ENCODE peak calls at places on chromosomes 5 and 9, in seven cellular contexts. Q, E, G, B, P, Y and Z are unnamed samples.

GRCh38 chr5:168788107-168788506 is 208.9 kb upstream of the PANK3 start:
- DNase-seq in Q (no peak), E (no peak), G (no peak), B (no peak), P (no peak), Y (no peak), Z (no peak)

GRCh38 chr5:122138356-122138755 is 9.0 kb downstream of the ZNF474 start:
- DNase-seq in Q (no peak), E (no peak), G (no peak), B (no peak), P (no peak), Y (no peak), Z (no peak)

GRCh38 chr5:94395468-94395867 is 222.9 kb downstream of the KIAA0825 start:
- DNase-seq in Q (no peak), E (no peak), G (no peak), B (no peak), P (no peak), Y (no peak), Z (no peak)

GRCh38 chr5:146667633-146668032 is 151.6 kb upstream of the GPR151 start:
- DNase-seq in Q (no peak), E (peak; percentile 47), G (no peak), B (no peak), P (peak; percentile 20), Y (no peak), Z (peak; percentile 73)

GRCh38 chr9:108182950-108183381 is 672.8 kb downstream of the ACTL7B start:
- DNase-seq in Q (no peak), E (peak; percentile 55), G (no peak), B (no peak), P (peak; percentile 44), Y (no peak), Z (peak; percentile 37)

GRCh38 chr5:173689713-173690360 is 73.4 kb upstream of the BOD1 start:
- DNase-seq in Q (no peak), E (no peak), G (no peak), B (no peak), P (no peak), Y (no peak), Z (no peak)

GRCh38 chr9:116499986-116500871 is 186.9 kb upstream of the TRIM32 start:
- DNase-seq in Q (no peak), E (peak; percentile 71), G (no peak), B (no peak), P (peak; percentile 75), Y (peak; percentile 23), Z (peak; percentile 65)

GRCh38 chr5:101278011-101278687 is 375.1 kb upstream of the ST8SIA4 start:
- DNase-seq in Q (no peak), E (peak; percentile 0), G (no peak), B (no peak), P (peak; percentile 0), Y (no peak), Z (peak; percentile 84)

GRCh38 chr9:81308404-81308803 is 380.9 kb downstream of the TLE1 start:
- DNase-seq in Q (no peak), E (no peak), G (no peak), B (no peak), P (no peak), Y (no peak), Z (no peak)

GRCh38 chr5:36610629-36611028 is 4.2 kb downstream of the SLC1A3 start:
- DNase-seq in Q (no peak), E (no peak), G (no peak), B (no peak), P (no peak), Y (no peak), Z (no peak)

GRCh38 chr9:1115370-1115769 is 65.2 kb downstream of the DMRT2 start:
- DNase-seq in Q (no peak), E (no peak), G (no peak), B (no peak), P (no peak), Y (no peak), Z (no peak)

GRCh38 chr9:14189578-14189977 is 124.4 kb downstream of the NFIB start:
- DNase-seq in Q (no peak), E (no peak), G (no peak), B (no peak), P (no peak), Y (no peak), Z (no peak)

GRCh38 chr9:99966720-99967119 is 60.3 kb downstream of the STX17 start:
- DNase-seq in Q (no peak), E (peak; percentile 33), G (no peak), B (no peak), P (peak; percentile 22), Y (no peak), Z (peak; percentile 84)

GRCh38 chr9:132878695-132879064 is at the start of gene SPACA9:
- DNase-seq in Q (peak; percentile 89), E (peak; percentile 11), G (peak; percentile 42), B (peak; percentile 75), P (peak; percentile 55), Y (no peak), Z (peak; percentile 49)

GRCh38 chr9:35905912-35906679 is at the start of gene HRCT1:
- DNase-seq in Q (peak; percentile 96), E (peak; percentile 94), G (peak; percentile 39), B (peak; percentile 90), P (peak; percentile 97), Y (peak; percentile 88), Z (peak; percentile 97)

GRCh38 chr9:94108584-94108983 is 24.3 kb downstream of the PTPDC1 start:
- DNase-seq in Q (no peak), E (peak; percentile 18), G (no peak), B (no peak), P (peak; percentile 75), Y (no peak), Z (no peak)

GRCh38 chr9:122215663-122216062 is 13.1 kb downstream of the LHX6 start:
- DNase-seq in Q (no peak), E (no peak), G (no peak), B (no peak), P (no peak), Y (no peak), Z (no peak)

GRCh38 chr9:122214507-122214906 is 14.2 kb downstream of the LHX6 start:
- DNase-seq in Q (no peak), E (no peak), G (no peak), B (no peak), P (no peak), Y (no peak), Z (no peak)

GRCh38 chr9:122212473-122213004 is 16.2 kb downstream of the LHX6 start:
- DNase-seq in Q (peak; percentile 39), E (no peak), G (no peak), B (no peak), P (no peak), Y (no peak), Z (no peak)

GRCh38 chr9:122213102-122213588 is 15.6 kb downstream of the LHX6 start:
- DNase-seq in Q (peak; percentile 19), E (no peak), G (no peak), B (no peak), P (no peak), Y (no peak), Z (no peak)

DNA sequence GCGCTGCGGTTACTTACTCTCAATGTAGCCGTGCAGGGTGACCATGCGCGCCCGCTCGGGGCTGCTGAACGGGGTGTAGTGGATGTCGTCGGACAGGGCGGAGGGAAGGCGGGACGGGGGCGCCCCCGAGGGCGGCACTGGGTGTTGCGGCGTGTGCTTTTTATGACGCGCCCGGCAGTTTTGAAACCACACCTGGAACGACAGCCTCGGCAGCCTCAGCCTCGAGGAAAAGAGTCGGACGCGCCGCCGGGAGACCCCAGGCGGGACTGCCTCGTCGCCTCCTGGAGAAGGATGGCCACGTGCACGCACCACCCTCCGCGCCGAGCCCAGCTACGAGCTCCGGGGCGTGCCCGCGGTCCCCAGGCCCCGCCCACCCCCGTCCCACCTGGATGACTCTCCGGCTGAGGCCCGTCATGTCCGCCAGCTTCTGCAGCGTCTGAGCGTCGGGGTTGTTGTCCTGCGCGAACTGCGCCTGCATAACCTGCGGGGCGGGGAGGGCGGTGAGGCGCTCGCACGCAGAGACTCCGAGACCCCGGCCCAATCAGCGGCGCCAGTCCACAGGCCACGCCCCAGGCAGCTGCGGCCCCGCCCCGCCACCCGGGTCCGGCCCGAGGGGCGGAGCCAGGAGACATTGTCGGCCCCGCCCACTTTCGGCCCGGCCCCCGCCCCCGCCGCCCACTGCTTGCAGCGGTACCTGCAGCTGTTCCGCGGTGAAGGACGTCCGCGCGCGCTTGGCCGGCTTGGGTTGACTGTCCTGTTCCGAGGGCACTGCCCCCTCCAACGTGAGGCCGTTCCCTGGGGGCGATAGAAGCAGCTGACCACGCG is 15.0 kb downstream of the LHX6 start:
- DNase-seq in Q (peak; percentile 47), E (no peak), G (no peak), B (no peak), P (no peak), Y (no peak), Z (peak; percentile 87)
- H3K4me3 ChIP-seq in Q (peak overlapping the region; percentile 36), E (peak overlapping the region; percentile 36), G (peak overlapping the region; percentile 21), B (no peak overlapping the region), P (peak overlapping the region; percentile 27), Y (peak overlapping the region; percentile 45), Z (peak overlapping the region; percentile 34)

GRCh38 chr5:155620819-155621410 is 607.4 kb downstream of the KIF4B start:
- DNase-seq in Q (no peak), E (no peak), G (no peak), B (no peak), P (no peak), Y (no peak), Z (no peak)

DNA sequence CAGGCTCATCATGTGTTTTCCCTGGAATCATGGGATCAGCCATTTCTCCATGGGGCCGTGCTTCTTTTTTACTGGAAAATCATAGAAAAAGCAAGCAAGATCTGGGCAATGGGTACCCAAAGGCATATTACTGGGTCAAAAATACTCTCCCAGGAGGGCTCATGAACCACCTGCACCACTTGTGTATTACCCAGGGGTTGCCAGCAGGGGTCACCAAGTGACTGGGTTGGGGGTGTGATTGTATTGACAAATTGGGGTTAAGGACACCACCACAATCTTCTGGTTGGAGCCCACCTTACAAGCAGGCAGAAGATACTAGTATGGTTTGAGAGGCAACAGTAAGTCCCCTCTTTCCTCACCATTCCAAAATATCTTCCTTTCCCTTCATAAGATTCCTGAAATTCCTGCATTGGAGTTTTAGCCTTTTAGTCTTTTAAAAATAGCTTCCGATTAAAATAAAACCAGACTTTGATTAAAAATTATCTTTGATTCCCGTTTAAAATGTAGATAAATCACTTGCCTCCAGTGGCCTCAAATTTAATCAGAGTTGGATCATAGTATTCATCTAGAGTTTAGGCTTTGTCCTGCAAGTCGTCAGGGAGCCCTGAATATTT is 603.3 kb downstream of the KIF4B start:
- DNase-seq in Q (no peak), E (no peak), G (peak; percentile 30), B (no peak), P (no peak), Y (no peak), Z (peak; percentile 37)
- TF ChIP-seq CTCF in Q (no peak), E (peak; percentile 56), G (peak; percentile 69), B (no peak), P (peak; percentile 28), Y (peak; percentile 36), Z (peak; percentile 73)

DNA sequence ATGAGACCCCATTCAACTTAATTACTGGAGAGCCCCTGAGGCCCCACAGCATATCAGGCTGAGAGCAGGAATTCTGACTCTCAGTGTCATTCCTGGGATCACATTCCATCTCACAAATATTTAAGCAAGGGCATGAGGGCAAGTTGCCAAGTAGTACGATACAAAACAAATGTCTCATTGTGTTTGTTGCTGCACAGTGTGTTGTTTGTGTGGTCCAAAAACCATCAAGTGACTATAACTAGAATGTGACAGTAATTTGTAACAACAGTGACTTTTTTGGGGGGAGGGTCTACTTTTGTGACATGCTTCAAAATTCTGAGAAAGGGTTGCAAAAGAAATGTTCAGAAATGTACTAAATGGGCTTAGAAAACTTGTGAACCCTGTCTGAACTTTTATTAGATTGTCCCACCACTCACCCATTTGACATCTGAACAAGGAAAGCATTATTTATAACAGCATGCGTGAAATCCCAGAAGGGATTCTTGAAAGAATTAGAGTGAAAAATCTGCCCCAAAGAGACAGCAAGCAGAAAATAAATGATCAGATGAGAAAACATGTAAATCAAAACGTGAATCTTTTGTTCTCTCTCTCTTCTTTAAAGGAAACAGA is 347.0 kb downstream of the NTRK2 start:
- DNase-seq in Q (no peak), E (no peak), G (no peak), B (no peak), P (no peak), Y (no peak), Z (no peak)
- H3K4me3 ChIP-seq in Q (no peak overlapping the region), E (no peak overlapping the region), G (no peak overlapping the region), B (no peak overlapping the region), P (no peak overlapping the region), Y (no peak overlapping the region), Z (no peak overlapping the region)

GRCh38 chr5:151469386-151469785 is 22.0 kb downstream of the SLC36A1 start:
- DNase-seq in Q (no peak), E (peak; percentile 58), G (no peak), B (no peak), P (no peak), Y (no peak), Z (no peak)
- TF ChIP-seq CTCF in Q (no peak), E (no peak), G (no peak), B (no peak), P (no peak), Y (no peak), Z (no peak)